ENCODE peak calls at places on chromosomes 11 and 22, in seven cellular contexts. One of them, this sample, is unnamed.

GRCh38 chr11:6438979-6439571 is 1.7 kb downstream of the HPX start:
- DNase-seq in tibial nerve: peak; percentile 64
- DNase-seq in Peyer's patch: peak; percentile 79
- DNase-seq in PC-3: peak; percentile 52
- DNase-seq in fibroblast of lung: peak; percentile 38
- DNase-seq in ovary: no peak
- DNase-seq in left lung: no peak
- DNase-seq in this sample: no peak

GRCh38 chr11:1924121-1924520 is 4.6 kb downstream of the TNNT3 start:
- DNase-seq in tibial nerve: no peak
- DNase-seq in Peyer's patch: no peak
- DNase-seq in PC-3: no peak
- DNase-seq in fibroblast of lung: no peak
- DNase-seq in ovary: no peak
- DNase-seq in left lung: peak; percentile 73
- DNase-seq in this sample: no peak

GRCh38 chr22:33850724-33851123 is 69.6 kb downstream of the LARGE1 start:
- DNase-seq in tibial nerve: no peak
- DNase-seq in Peyer's patch: no peak
- DNase-seq in PC-3: no peak
- DNase-seq in fibroblast of lung: no peak
- DNase-seq in ovary: no peak
- DNase-seq in left lung: no peak
- DNase-seq in this sample: no peak

GRCh38 chr22:41417622-41418390 is 28.8 kb downstream of the TOB2 start:
- DNase-seq in tibial nerve: peak; percentile 67
- DNase-seq in Peyer's patch: peak; percentile 88
- DNase-seq in PC-3: no peak
- DNase-seq in fibroblast of lung: peak; percentile 11
- DNase-seq in ovary: peak; percentile 57
- DNase-seq in left lung: peak; percentile 93
- DNase-seq in this sample: no peak

GRCh38 chr11:68008381-68009337 is 1.5 kb upstream of the ALDH3B1 start:
- DNase-seq in tibial nerve: no peak
- DNase-seq in Peyer's patch: peak; percentile 85
- DNase-seq in PC-3: no peak
- DNase-seq in fibroblast of lung: no peak
- DNase-seq in ovary: no peak
- DNase-seq in left lung: peak; percentile 85
- DNase-seq in this sample: peak; percentile 56

GRCh38 chr22:38824587-38824986 is 19.2 kb downstream of the NPTXR start:
- DNase-seq in tibial nerve: peak; percentile 50
- DNase-seq in Peyer's patch: peak; percentile 51
- DNase-seq in PC-3: peak; percentile 67
- DNase-seq in fibroblast of lung: peak; percentile 62
- DNase-seq in ovary: peak; percentile 53
- DNase-seq in left lung: no peak
- DNase-seq in this sample: peak; percentile 44

GRCh38 chr11:111936045-111936400 is 1.1 kb upstream of the DIXDC1 start:
- DNase-seq in tibial nerve: no peak
- DNase-seq in Peyer's patch: no peak
- DNase-seq in PC-3: no peak
- DNase-seq in fibroblast of lung: no peak
- DNase-seq in ovary: no peak
- DNase-seq in left lung: no peak
- DNase-seq in this sample: no peak

GRCh38 chr11:3226846-3227567 is 5.2 kb downstream of the MRGPRE start:
- DNase-seq in tibial nerve: no peak
- DNase-seq in Peyer's patch: no peak
- DNase-seq in PC-3: no peak
- DNase-seq in fibroblast of lung: no peak
- DNase-seq in ovary: no peak
- DNase-seq in left lung: no peak
- DNase-seq in this sample: no peak

GRCh38 chr22:22341736-22342135 is 97.2 kb downstream of the VPREB1 start:
- DNase-seq in tibial nerve: no peak
- DNase-seq in Peyer's patch: no peak
- DNase-seq in PC-3: no peak
- DNase-seq in fibroblast of lung: no peak
- DNase-seq in ovary: no peak
- DNase-seq in left lung: no peak
- DNase-seq in this sample: no peak

GRCh38 chr11:64173616-64174355 is 7.9 kb upstream of the MACROD1 start:
- DNase-seq in tibial nerve: no peak
- DNase-seq in Peyer's patch: no peak
- DNase-seq in PC-3: peak; percentile 14
- DNase-seq in fibroblast of lung: peak; percentile 24
- DNase-seq in ovary: no peak
- DNase-seq in left lung: peak; percentile 10
- DNase-seq in this sample: no peak

GRCh38 chr11:32962016-32962415 is 53.7 kb upstream of the DEPDC7 start:
- DNase-seq in tibial nerve: no peak
- DNase-seq in Peyer's patch: no peak
- DNase-seq in PC-3: no peak
- DNase-seq in fibroblast of lung: peak; percentile 74
- DNase-seq in ovary: no peak
- DNase-seq in left lung: no peak
- DNase-seq in this sample: no peak

GRCh38 chr22:43512279-43512678 is 100.5 kb downstream of the MPPED1 start:
- DNase-seq in tibial nerve: no peak
- DNase-seq in Peyer's patch: no peak
- DNase-seq in PC-3: no peak
- DNase-seq in fibroblast of lung: no peak
- DNase-seq in ovary: no peak
- DNase-seq in left lung: no peak
- DNase-seq in this sample: no peak

GRCh38 chr11:96342131-96342970 is 644 bp downstream of the MAML2 start:
- DNase-seq in tibial nerve: no peak
- DNase-seq in Peyer's patch: no peak
- DNase-seq in PC-3: peak; percentile 43
- DNase-seq in fibroblast of lung: peak; percentile 55
- DNase-seq in ovary: no peak
- DNase-seq in left lung: no peak
- DNase-seq in this sample: no peak

GRCh38 chr11:82969811-82970210 is 68.3 kb downstream of the DDIAS start:
- DNase-seq in tibial nerve: no peak
- DNase-seq in Peyer's patch: no peak
- DNase-seq in PC-3: no peak
- DNase-seq in fibroblast of lung: no peak
- DNase-seq in ovary: no peak
- DNase-seq in left lung: no peak
- DNase-seq in this sample: no peak

GRCh38 chr11:46597155-46597554 is 3.3 kb upstream of the AMBRA1 start:
- DNase-seq in tibial nerve: no peak
- DNase-seq in Peyer's patch: no peak
- DNase-seq in PC-3: no peak
- DNase-seq in fibroblast of lung: no peak
- DNase-seq in ovary: no peak
- DNase-seq in left lung: no peak
- DNase-seq in this sample: no peak

GRCh38 chr11:72685560-72686480 is 11.6 kb upstream of the PDE2A start:
- DNase-seq in tibial nerve: peak; percentile 53
- DNase-seq in Peyer's patch: no peak
- DNase-seq in PC-3: no peak
- DNase-seq in fibroblast of lung: no peak
- DNase-seq in ovary: peak; percentile 46
- DNase-seq in left lung: no peak
- DNase-seq in this sample: no peak

GRCh38 chr22:35705141-35705540 is 12.5 kb upstream of the APOL5 start:
- DNase-seq in tibial nerve: no peak
- DNase-seq in Peyer's patch: no peak
- DNase-seq in PC-3: peak; percentile 82
- DNase-seq in fibroblast of lung: peak; percentile 84
- DNase-seq in ovary: no peak
- DNase-seq in left lung: no peak
- DNase-seq in this sample: peak; percentile 28

GRCh38 chr11:86749376-86749775 is 51.0 kb upstream of the PRSS23 start:
- DNase-seq in tibial nerve: no peak
- DNase-seq in Peyer's patch: no peak
- DNase-seq in PC-3: no peak
- DNase-seq in fibroblast of lung: no peak
- DNase-seq in ovary: no peak
- DNase-seq in left lung: no peak
- DNase-seq in this sample: no peak

GRCh38 chr11:20963596-20963995 is 294.2 kb downstream of the NELL1 start:
- DNase-seq in tibial nerve: no peak
- DNase-seq in Peyer's patch: no peak
- DNase-seq in PC-3: peak; percentile 1
- DNase-seq in fibroblast of lung: peak; percentile 60
- DNase-seq in ovary: no peak
- DNase-seq in left lung: no peak
- DNase-seq in this sample: no peak

GRCh38 chr11:74866557-74866956 is 82.3 kb downstream of the XRRA1 start:
- DNase-seq in tibial nerve: no peak
- DNase-seq in Peyer's patch: no peak
- DNase-seq in PC-3: no peak
- DNase-seq in fibroblast of lung: no peak
- DNase-seq in ovary: no peak
- DNase-seq in left lung: no peak
- DNase-seq in this sample: no peak

GRCh38 chr11:74860743-74861142 is 88.1 kb downstream of the XRRA1 start:
- DNase-seq in tibial nerve: no peak
- DNase-seq in Peyer's patch: no peak
- DNase-seq in PC-3: peak; percentile 13
- DNase-seq in fibroblast of lung: no peak
- DNase-seq in ovary: no peak
- DNase-seq in left lung: no peak
- DNase-seq in this sample: no peak

DNA sequence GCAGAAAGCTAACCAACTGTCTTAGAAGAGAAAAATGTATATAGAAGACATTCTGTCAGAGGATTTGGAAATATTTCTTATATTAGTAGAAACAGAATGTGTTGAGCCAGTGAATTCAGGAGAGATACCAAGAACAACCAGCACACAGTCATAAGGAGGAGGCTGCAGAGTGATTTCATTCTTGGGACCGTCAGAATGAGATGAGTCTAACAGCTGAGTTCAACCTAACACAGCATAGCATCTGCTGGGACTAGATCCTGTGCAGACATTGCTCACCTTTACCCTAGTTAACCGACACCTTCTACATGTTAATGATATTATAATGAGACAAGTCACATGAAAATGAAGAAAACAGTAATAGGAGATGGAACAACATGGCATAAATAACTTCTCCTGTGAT is 85.5 kb downstream of the XRRA1 start:
- DNase-seq in tibial nerve: no peak
- DNase-seq in Peyer's patch: no peak
- DNase-seq in PC-3: no peak
- DNase-seq in fibroblast of lung: no peak
- DNase-seq in ovary: no peak
- DNase-seq in left lung: no peak
- DNase-seq in this sample: no peak
- H3K9me3 ChIP-seq in tibial nerve: peaks cover 16% of the 10 kb centered on the region
- H3K9me3 ChIP-seq in Peyer's patch: peaks cover 25% of the 10 kb centered on the region
- H3K9me3 ChIP-seq in PC-3: peaks cover 47% of the 10 kb centered on the region
- H3K9me3 ChIP-seq in fibroblast of lung: peaks cover 2% of the 10 kb centered on the region
- H3K9me3 ChIP-seq in ovary: peaks cover 27% of the 10 kb centered on the region
- H3K9me3 ChIP-seq in left lung: peaks cover 10% of the 10 kb centered on the region
- H3K9me3 ChIP-seq in this sample: peaks cover 3% of the 10 kb centered on the region

DNA sequence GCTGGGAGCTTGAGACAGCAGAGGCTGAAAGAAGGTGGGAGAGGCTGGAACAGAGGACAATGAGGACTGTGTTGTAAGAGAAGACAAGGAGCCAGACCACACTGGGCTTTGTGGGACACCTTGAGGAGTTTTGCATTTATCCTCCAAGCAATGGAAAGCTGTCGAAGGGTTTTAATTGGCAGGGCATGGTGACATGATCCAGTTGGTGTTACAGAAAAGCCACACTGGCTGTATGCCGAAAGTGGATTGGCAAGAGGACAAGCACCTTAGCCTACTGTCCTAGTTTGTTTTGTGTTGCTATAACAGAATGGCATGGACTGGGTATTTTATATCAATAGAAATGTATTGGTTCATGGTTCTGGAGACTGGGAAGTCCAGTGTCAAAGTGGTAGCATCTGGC is 14.0 kb upstream of the APLNR start:
- DNase-seq in tibial nerve: no peak
- DNase-seq in Peyer's patch: no peak
- DNase-seq in PC-3: no peak
- DNase-seq in fibroblast of lung: no peak
- DNase-seq in ovary: no peak
- DNase-seq in left lung: no peak
- DNase-seq in this sample: no peak
- H3K4me3 ChIP-seq in tibial nerve: no peak overlapping the region
- H3K4me3 ChIP-seq in Peyer's patch: no peak overlapping the region
- H3K4me3 ChIP-seq in PC-3: no peak overlapping the region
- H3K4me3 ChIP-seq in fibroblast of lung: no peak overlapping the region
- H3K4me3 ChIP-seq in ovary: no peak overlapping the region
- H3K4me3 ChIP-seq in left lung: no peak overlapping the region
- H3K4me3 ChIP-seq in this sample: no peak overlapping the region

GRCh38 chr11:71116435-71117040 is 135.8 kb downstream of the SHANK2 start:
- DNase-seq in tibial nerve: no peak
- DNase-seq in Peyer's patch: no peak
- DNase-seq in PC-3: no peak
- DNase-seq in fibroblast of lung: no peak
- DNase-seq in ovary: no peak
- DNase-seq in left lung: peak; percentile 34
- DNase-seq in this sample: no peak
- H3K4me1 ChIP-seq in tibial nerve: no peaks in the 10 kb centered on the region
- H3K4me1 ChIP-seq in Peyer's patch: no peaks in the 10 kb centered on the region
- H3K4me1 ChIP-seq in PC-3: peaks cover 7% of the 10 kb centered on the region
- H3K4me1 ChIP-seq in fibroblast of lung: no peaks in the 10 kb centered on the region
- H3K4me1 ChIP-seq in ovary: no peaks in the 10 kb centered on the region
- H3K4me1 ChIP-seq in left lung: no peaks in the 10 kb centered on the region
- H3K4me1 ChIP-seq in this sample: no peaks in the 10 kb centered on the region

GRCh38 chr22:49886346-49887073 is 31.7 kb downstream of the ALG12 start:
- DNase-seq in tibial nerve: no peak
- DNase-seq in Peyer's patch: no peak
- DNase-seq in PC-3: no peak
- DNase-seq in fibroblast of lung: no peak
- DNase-seq in ovary: no peak
- DNase-seq in left lung: no peak
- DNase-seq in this sample: no peak

GRCh38 chr22:49887716-49888115 is 30.5 kb downstream of the ALG12 start:
- DNase-seq in tibial nerve: no peak
- DNase-seq in Peyer's patch: no peak
- DNase-seq in PC-3: no peak
- DNase-seq in fibroblast of lung: no peak
- DNase-seq in ovary: no peak
- DNase-seq in left lung: no peak
- DNase-seq in this sample: no peak

GRCh38 chr22:49887074-49887471 is 31.2 kb downstream of the ALG12 start:
- DNase-seq in tibial nerve: no peak
- DNase-seq in Peyer's patch: no peak
- DNase-seq in PC-3: no peak
- DNase-seq in fibroblast of lung: no peak
- DNase-seq in ovary: no peak
- DNase-seq in left lung: no peak
- DNase-seq in this sample: no peak

GRCh38 chr22:49885881-49886280 is 32.2 kb downstream of the ZBED4 start:
- DNase-seq in tibial nerve: no peak
- DNase-seq in Peyer's patch: no peak
- DNase-seq in PC-3: no peak
- DNase-seq in fibroblast of lung: no peak
- DNase-seq in ovary: no peak
- DNase-seq in left lung: no peak
- DNase-seq in this sample: no peak

DNA sequence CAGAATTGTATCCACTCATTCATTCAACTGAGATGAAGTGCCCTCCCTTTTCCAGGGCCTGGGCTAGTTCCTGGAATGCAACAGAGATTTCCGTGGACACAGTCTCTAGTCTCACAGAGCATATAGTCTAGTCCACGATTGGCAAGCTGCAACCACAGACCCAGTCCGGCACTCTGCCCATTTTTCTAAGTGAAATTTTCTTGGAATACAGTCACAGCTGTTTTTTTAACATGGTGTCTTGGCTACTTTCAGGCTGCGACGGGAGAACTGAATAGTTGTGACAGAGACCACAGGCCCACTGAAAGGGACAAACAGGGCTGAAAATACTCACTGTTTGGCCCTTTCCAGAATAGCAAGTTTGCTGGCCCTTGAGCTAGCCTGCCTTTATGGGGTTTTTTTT is 29.2 kb downstream of the ALG12 start:
- DNase-seq in tibial nerve: no peak
- DNase-seq in Peyer's patch: no peak
- DNase-seq in PC-3: no peak
- DNase-seq in fibroblast of lung: peak; percentile 70
- DNase-seq in ovary: no peak
- DNase-seq in left lung: no peak
- DNase-seq in this sample: no peak
- H3K9me3 ChIP-seq in tibial nerve: no peaks in the 10 kb centered on the region
- H3K9me3 ChIP-seq in Peyer's patch: no peaks in the 10 kb centered on the region
- H3K9me3 ChIP-seq in PC-3: no peaks in the 10 kb centered on the region
- H3K9me3 ChIP-seq in fibroblast of lung: no peaks in the 10 kb centered on the region
- H3K9me3 ChIP-seq in ovary: peaks cover 4% of the 10 kb centered on the region
- H3K9me3 ChIP-seq in left lung: no peaks in the 10 kb centered on the region
- H3K9me3 ChIP-seq in this sample: no peaks in the 10 kb centered on the region